ENCODE peak calls at places on chromosomes 2 and 18, in eight cellular contexts. I is HCEC 1CT, V is heart left ventricle, X is SK-N-DZ, B is mucosa of descending colon, T is cardiac fibroblast, U is COR-L47, G is NCI-H1436. L is an unnamed sample.

GRCh38 chr2:144414324-144414845 is 105.5 kb downstream of the ZEB2 start:
- DNase-seq in I (peak; percentile 98), V (no peak), X (no peak), B (no peak), T (peak; percentile 94), U (no peak), G (no peak), L (peak; percentile 0)

GRCh38 chr2:222205136-222205535 is 93.7 kb downstream of the PAX3 start:
- DNase-seq in I (no peak), V (no peak), X (no peak), B (no peak), T (no peak), U (no peak), G (no peak), L (no peak)

GRCh38 chr2:205989291-205990071 is 96.5 kb downstream of the INO80D start:
- DNase-seq in I (no peak), V (no peak), X (no peak), B (no peak), T (no peak), U (no peak), G (no peak), L (no peak)

GRCh38 chr2:85537600-85538506 is 1.1 kb upstream of the MAT2A start:
- DNase-seq in I (peak; percentile 28), V (peak; percentile 68), X (peak; percentile 93), B (peak; percentile 75), T (peak; percentile 42), U (peak; percentile 82), G (no peak), L (peak; percentile 58)

GRCh38 chr2:39665811-39666488 is at the start of gene TMEM178A:
- DNase-seq in I (no peak), V (no peak), X (no peak), B (no peak), T (no peak), U (no peak), G (no peak), L (peak; percentile 14)

GRCh38 chr2:38552259-38552658 is 50.5 kb downstream of the HNRNPLL start:
- DNase-seq in I (no peak), V (no peak), X (no peak), B (no peak), T (no peak), U (no peak), G (no peak), L (no peak)

GRCh38 chr18:2932247-2933181 is 80.4 kb downstream of the LPIN2 start:
- DNase-seq in I (peak; percentile 50), V (no peak), X (peak; percentile 44), B (peak; percentile 85), T (peak; percentile 79), U (peak; percentile 72), G (peak; percentile 58), L (peak; percentile 55)

GRCh38 chr2:129923265-129924141 is 56.0 kb upstream of the RAB6C start:
- DNase-seq in I (no peak), V (no peak), X (peak; percentile 47), B (peak; percentile 29), T (peak; percentile 61), U (peak; percentile 37), G (peak; percentile 13), L (peak; percentile 47)

GRCh38 chr2:148096012-148096411 is 75.1 kb downstream of the MBD5 start:
- DNase-seq in I (no peak), V (no peak), X (no peak), B (no peak), T (peak; percentile 4), U (no peak), G (no peak), L (no peak)

GRCh38 chr2:179991344-179991743 is 15.8 kb downstream of the CWC22 start:
- DNase-seq in I (no peak), V (peak; percentile 45), X (no peak), B (no peak), T (peak; percentile 17), U (no peak), G (no peak), L (peak; percentile 16)

GRCh38 chr2:88085099-88085498 is 17.5 kb downstream of the SMYD1 start:
- DNase-seq in I (no peak), V (no peak), X (no peak), B (no peak), T (no peak), U (no peak), G (no peak), L (no peak)

GRCh38 chr2:77119333-77119732 is 402.8 kb downstream of the LRRTM4 start:
- DNase-seq in I (no peak), V (no peak), X (no peak), B (no peak), T (no peak), U (no peak), G (no peak), L (no peak)

GRCh38 chr2:43605079-43605655 is 9.3 kb upstream of the THADA start:
- DNase-seq in I (peak; percentile 55), V (no peak), X (peak; percentile 55), B (peak; percentile 17), T (peak; percentile 76), U (peak; percentile 53), G (peak; percentile 17), L (peak; percentile 47)

GRCh38 chr2:215454519-215454918 is 18.7 kb upstream of the FN1 start:
- DNase-seq in I (peak; percentile 42), V (no peak), X (peak; percentile 20), B (peak; percentile 40), T (peak; percentile 59), U (peak; percentile 5), G (peak; percentile 8), L (peak; percentile 21)

GRCh38 chr18:60809937-60810336 is 437.4 kb upstream of the MC4R start:
- DNase-seq in I (no peak), V (no peak), X (no peak), B (no peak), T (no peak), U (peak; percentile 16), G (no peak), L (no peak)

GRCh38 chr2:157662401-157662800 is 33.7 kb upstream of the ACVR1C start:
- DNase-seq in I (no peak), V (no peak), X (no peak), B (no peak), T (peak; percentile 18), U (no peak), G (no peak), L (no peak)

GRCh38 chr2:96157649-96158553 is 12.7 kb upstream of the DUSP2 start:
- DNase-seq in I (no peak), V (peak; percentile 67), X (no peak), B (no peak), T (no peak), U (no peak), G (no peak), L (no peak)

GRCh38 chr18:79856119-79857080 is 58.7 kb downstream of the KCNG2 start:
- DNase-seq in I (no peak), V (no peak), X (peak; percentile 60), B (peak; percentile 17), T (peak; percentile 51), U (no peak), G (peak; percentile 66), L (no peak)

GRCh38 chr2:85245891-85246290 is 81.9 kb downstream of the TGOLN2 start:
- DNase-seq in I (no peak), V (no peak), X (no peak), B (no peak), T (no peak), U (no peak), G (no peak), L (no peak)

GRCh38 chr2:156864230-156864629 is 393.3 kb upstream of the GALNT5 start:
- DNase-seq in I (no peak), V (no peak), X (no peak), B (no peak), T (no peak), U (no peak), G (no peak), L (no peak)

GRCh38 chr2:13433954-13434353 is 717.2 kb downstream of the TRIB2 start:
- DNase-seq in I (no peak), V (no peak), X (no peak), B (no peak), T (no peak), U (no peak), G (no peak), L (no peak)

GRCh38 chr2:215461836-215462532 is 26.1 kb upstream of the FN1 start:
- DNase-seq in I (peak; percentile 69), V (no peak), X (no peak), B (no peak), T (peak; percentile 55), U (no peak), G (no peak), L (no peak)

GRCh38 chr2:24920813-24921441 is 890 bp upstream of the ADCY3 start:
- DNase-seq in I (peak; percentile 16), V (no peak), X (no peak), B (peak; percentile 55), T (no peak), U (no peak), G (peak; percentile 20), L (peak; percentile 34)

GRCh38 chr2:134836986-134837385 is 1.4 kb upstream of the ACMSD start:
- DNase-seq in I (peak; percentile 91), V (no peak), X (no peak), B (no peak), T (peak; percentile 67), U (no peak), G (no peak), L (no peak)

GRCh38 chr18:23585007-23585871 is 1.1 kb downstream of the NPC1 start:
- DNase-seq in I (peak; percentile 43), V (no peak), X (no peak), B (peak; percentile 23), T (peak; percentile 44), U (no peak), G (peak; percentile 26), L (no peak)

GRCh38 chr2:88844960-88845359 is 153.5 kb downstream of the RPIA start:
- DNase-seq in I (no peak), V (no peak), X (no peak), B (no peak), T (no peak), U (no peak), G (no peak), L (no peak)

GRCh38 chr2:170744248-170745002 is 25.8 kb upstream of the ERICH2 start:
- DNase-seq in I (peak; percentile 65), V (no peak), X (no peak), B (no peak), T (no peak), U (no peak), G (no peak), L (no peak)

GRCh38 chr18:21112140-21112473 is 494 bp upstream of the ROCK1 start:
- DNase-seq in I (no peak), V (no peak), X (no peak), B (no peak), T (no peak), U (no peak), G (peak; percentile 39), L (no peak)

GRCh38 chr18:56648307-56648706 is 2.9 kb upstream of the WDR7 start:
- DNase-seq in I (no peak), V (no peak), X (no peak), B (no peak), T (no peak), U (no peak), G (no peak), L (no peak)

GRCh38 chr2:233418052-233418760 is 63.9 kb downstream of the DGKD start:
- DNase-seq in I (no peak), V (no peak), X (no peak), B (no peak), T (no peak), U (no peak), G (no peak), L (no peak)

GRCh38 chr2:189876271-189876670 is 92.0 kb downstream of the PMS1 start:
- DNase-seq in I (no peak), V (no peak), X (no peak), B (no peak), T (no peak), U (no peak), G (no peak), L (no peak)

GRCh38 chr2:150141241-150142001 is 346.0 kb downstream of the RND3 start:
- DNase-seq in I (peak; percentile 33), V (no peak), X (no peak), B (peak; percentile 21), T (no peak), U (no peak), G (peak; percentile 25), L (no peak)

GRCh38 chr18:12742453-12742852 is 39.6 kb downstream of the PSMG2 start:
- DNase-seq in I (peak; percentile 95), V (no peak), X (no peak), B (no peak), T (peak; percentile 40), U (no peak), G (no peak), L (peak; percentile 18)

GRCh38 chr2:44191739-44192138 is 23.1 kb downstream of the PPM1B start:
- DNase-seq in I (no peak), V (no peak), X (no peak), B (no peak), T (peak; percentile 41), U (no peak), G (no peak), L (no peak)